ENCODE peak calls at places on chromosomes 11 and 22, in four cellular contexts. E is GM12878, I is mucosa of descending colon, B is AG09309. L is an unnamed sample.

GRCh38 chr11:46900091-46900746 is 18.1 kb downstream of the LRP4 start:
- DNase-seq in I (no peak), B (no peak), E (no peak), L (no peak)

GRCh38 chr11:64208796-64209562 is 2.5 kb downstream of the FERMT3 start:
- DNase-seq in I (no peak), B (no peak), E (no peak), L (no peak)

GRCh38 chr11:26946209-26946828 is 47.6 kb upstream of the FIBIN start:
- DNase-seq in B (no peak), I (no peak), E (no peak), L (no peak)

GRCh38 chr22:48579035-48579914 is 1248.4 kb downstream of the BRD1 start:
- DNase-seq in I (peak; percentile 31), E (no peak), B (no peak), L (no peak)

GRCh38 chr22:31496007-31496734 is at the start of gene SFI1:
- DNase-seq in I (peak; percentile 96), B (peak; percentile 41), E (peak; percentile 92), L (peak; percentile 91)

GRCh38 chr11:69511358-69512015 is 30.0 kb downstream of the LINC01488 start:
- DNase-seq in I (no peak), E (no peak), B (no peak), L (no peak)

GRCh38 chr11:130865091-130865771 is 51.0 kb downstream of the SNX19 start:
- DNase-seq in B (no peak), I (no peak), E (no peak), L (no peak)

GRCh38 chr22:44951510-44951816 is 58.3 kb downstream of the PHF21B start:
- DNase-seq in B (no peak), E (no peak), I (no peak), L (no peak)

GRCh38 chr11:12085371-12086251 is 24.8 kb upstream of the MICAL2 start:
- DNase-seq in E (no peak), I (no peak), B (no peak), L (no peak)

GRCh38 chr22:24867327-24868022 is 61.5 kb downstream of the SGSM1 start:
- DNase-seq in B (no peak), I (no peak), E (no peak), L (no peak)

GRCh38 chr22:38080847-38081635 is 2.9 kb downstream of the SLC16A8 start:
- DNase-seq in I (no peak), B (no peak), E (no peak), L (no peak)

GRCh38 chr11:95337175-95337957 is 106.4 kb upstream of the SESN3 start:
- DNase-seq in I (peak; percentile 61), B (peak; percentile 5), E (peak; percentile 36), L (peak; percentile 64)

GRCh38 chr11:110850846-110851245 is 138.6 kb upstream of the ARHGAP20 start:
- DNase-seq in E (no peak), B (no peak), I (no peak), L (no peak)

GRCh38 chr11:7597620-7598019 is 75.7 kb downstream of the CYB5R2 start:
- DNase-seq in B (no peak), E (no peak), I (peak; percentile 78), L (no peak)

GRCh38 chr22:37639070-37639760 is at the start of gene SH3BP1:
- DNase-seq in I (peak; percentile 88), B (no peak), E (no peak), L (no peak)

GRCh38 chr11:99069831-99070444 is 49.2 kb downstream of the CNTN5 start:
- DNase-seq in E (peak; percentile 4), I (no peak), B (no peak), L (peak; percentile 5)

GRCh38 chr11:63490551-63491239 is at the start of gene PLAAT5:
- DNase-seq in I (no peak), B (no peak), E (no peak), L (no peak)

GRCh38 chr11:33475999-33476398 is 218.8 kb downstream of the HIPK3 start:
- DNase-seq in E (no peak), I (no peak), B (no peak), L (no peak)

GRCh38 chr11:35539781-35540281 is 14.4 kb upstream of the PAMR1 start:
- DNase-seq in I (no peak), E (no peak), B (peak; percentile 87), L (no peak)

GRCh38 chr11:58179648-58180047 is 9.2 kb upstream of the OR9Q2 start:
- DNase-seq in E (no peak), I (peak; percentile 48), B (no peak), L (no peak)

GRCh38 chr11:35747638-35748037 is 85.1 kb downstream of the TRIM44 start:
- DNase-seq in E (no peak), I (no peak), B (no peak), L (no peak)

GRCh38 chr11:62400760-62401159 is 18.1 kb upstream of the SCGB1A1 start:
- DNase-seq in I (peak; percentile 84), B (peak; percentile 46), E (no peak), L (no peak)

GRCh38 chr11:68120212-68121066 is 749 bp downstream of the CHKA start:
- DNase-seq in E (peak; percentile 32), I (peak; percentile 81), B (no peak), L (peak; percentile 54)

GRCh38 chr11:4041731-4042391 is 52.7 kb upstream of the RRM1 start:
- DNase-seq in E (no peak), I (no peak), B (no peak), L (no peak)

GRCh38 chr11:100823360-100823759 is 136.3 kb downstream of the ARHGAP42 start:
- DNase-seq in B (peak; percentile 56), I (no peak), E (no peak), L (no peak)

GRCh38 chr22:17477401-17477833 is 85.9 kb upstream of the SLC25A18 start:
- DNase-seq in I (no peak), B (no peak), E (no peak), L (no peak)

GRCh38 chr11:113992459-113993105 is 17.7 kb downstream of the HTR3A start:
- DNase-seq in I (no peak), E (no peak), B (no peak), L (no peak)

GRCh38 chr11:35553021-35553420 is 27.6 kb upstream of the PAMR1 start:
- DNase-seq in E (no peak), B (no peak), I (no peak), L (no peak)

GRCh38 chr22:21626735-21627469 is 2.9 kb downstream of the YDJC start:
- DNase-seq in B (no peak), I (no peak), E (no peak), L (no peak)

GRCh38 chr11:74636633-74637184 is 44.3 kb downstream of the POLD3 start:
- DNase-seq in I (no peak), E (no peak), B (peak; percentile 75), L (no peak)

GRCh38 chr22:19239464-19239863 is 52.1 kb downstream of the CLTCL1 start:
- DNase-seq in B (no peak), I (no peak), E (no peak), L (no peak)

GRCh38 chr11:34185926-34186841 is 80.8 kb downstream of the NAT10 start:
- DNase-seq in B (no peak), I (no peak), E (no peak), L (no peak)

GRCh38 chr22:46457502-46458488 is 79.6 kb downstream of the CELSR1 start:
- DNase-seq in E (no peak), B (no peak), I (no peak), L (no peak)

GRCh38 chr11:106231591-106231990 is 154.1 kb downstream of the AASDHPPT start:
- DNase-seq in B (peak; percentile 14), I (no peak), E (no peak), L (no peak)

GRCh38 chr11:93622043-93622442 is 39.4 kb upstream of the CEP295 start:
- DNase-seq in I (no peak), B (no peak), E (no peak), L (no peak)
- TF ChIP-seq CTCF in I (no peak), B (peak; percentile 26), E (peak; percentile 23), L (peak; percentile 32)

GRCh38 chr22:49850021-49850911 is 3.4 kb upstream of the ZBED4 start:
- DNase-seq in E (no peak), I (no peak), B (no peak), L (no peak)

GRCh38 chr22:49848690-49849160 is 4.9 kb upstream of the ZBED4 start:
- DNase-seq in B (no peak), E (no peak), I (no peak), L (no peak)

GRCh38 chr22:49847751-49848689 is 5.6 kb upstream of the ZBED4 start:
- DNase-seq in E (no peak), B (no peak), I (no peak), L (no peak)

GRCh38 chr22:49850959-49851815 is 2.5 kb upstream of the ZBED4 start:
- DNase-seq in E (no peak), I (no peak), B (no peak), L (no peak)

DNA sequence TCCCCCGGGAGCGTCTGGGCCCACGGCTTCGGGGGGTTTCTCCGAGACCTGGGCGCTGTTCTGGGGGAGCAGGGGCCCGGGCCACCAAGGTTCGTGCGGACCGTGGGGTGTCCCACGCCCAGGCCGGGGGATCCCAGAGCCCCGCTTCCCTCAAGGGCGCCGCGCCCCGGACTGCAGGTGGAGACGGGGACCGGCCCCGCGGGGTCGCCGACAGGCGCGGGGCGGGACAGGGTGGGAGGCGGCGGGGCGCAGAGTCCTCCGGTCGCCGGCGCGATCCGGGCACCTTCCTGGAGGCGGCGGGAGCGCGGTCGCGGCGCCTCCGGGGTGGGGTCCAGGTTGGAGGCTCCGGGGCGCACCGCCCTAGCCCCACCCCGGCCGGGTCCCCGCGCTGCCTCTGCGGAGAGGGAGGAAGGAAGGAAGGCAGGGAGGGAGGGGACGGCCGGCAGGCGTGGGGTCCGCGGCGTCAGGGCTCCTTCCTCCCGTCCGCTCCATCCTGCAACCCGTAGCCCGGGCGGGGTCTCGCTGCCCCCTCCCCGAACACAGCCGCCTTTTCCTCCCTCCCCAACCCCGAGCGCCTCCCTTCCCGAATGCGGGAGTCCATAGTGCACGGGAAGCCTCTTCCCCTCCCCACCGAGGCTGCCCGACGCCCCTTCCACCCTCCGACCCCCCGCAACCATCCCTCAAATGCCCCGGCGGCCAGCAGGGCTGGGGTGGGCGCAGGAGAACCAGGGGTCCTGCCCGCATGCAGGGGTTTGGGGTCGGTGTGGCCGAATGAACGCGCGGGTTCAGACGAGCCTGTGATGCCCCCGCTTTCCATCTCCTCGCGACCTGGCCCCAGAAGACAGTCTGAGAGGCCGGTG is 4.3 kb upstream of the ZBED4 start:
- DNase-seq in B (no peak), E (no peak), I (no peak), L (no peak)
- H3K4me3 ChIP-seq in B (peak overlapping the region; percentile 8), E (no peak overlapping the region), I (no peak overlapping the region), L (no peak overlapping the region)

DNA sequence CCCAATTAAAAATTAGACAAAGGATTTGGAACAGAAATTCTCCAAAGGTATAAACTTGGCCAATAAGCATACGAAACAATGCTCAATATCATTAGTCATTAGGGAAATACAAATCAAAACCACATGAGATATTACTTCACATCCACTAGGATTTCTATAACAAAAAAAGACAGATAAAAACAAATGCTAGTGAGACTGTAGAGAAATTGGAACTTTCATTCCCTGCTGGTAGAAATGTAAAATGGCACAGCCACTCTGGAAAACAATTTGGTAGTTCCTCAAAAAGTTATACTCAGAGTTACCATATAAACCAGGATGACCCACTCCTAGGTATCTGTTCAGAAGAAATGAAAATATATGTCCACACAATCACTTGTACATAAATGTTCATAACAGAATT is 71.6 kb downstream of the RPL27A start:
- DNase-seq in B (no peak), I (no peak), E (no peak), L (no peak)
- TF ChIP-seq CTCF in B (peak; percentile 42), I (no peak), E (no peak), L (no peak)

DNA sequence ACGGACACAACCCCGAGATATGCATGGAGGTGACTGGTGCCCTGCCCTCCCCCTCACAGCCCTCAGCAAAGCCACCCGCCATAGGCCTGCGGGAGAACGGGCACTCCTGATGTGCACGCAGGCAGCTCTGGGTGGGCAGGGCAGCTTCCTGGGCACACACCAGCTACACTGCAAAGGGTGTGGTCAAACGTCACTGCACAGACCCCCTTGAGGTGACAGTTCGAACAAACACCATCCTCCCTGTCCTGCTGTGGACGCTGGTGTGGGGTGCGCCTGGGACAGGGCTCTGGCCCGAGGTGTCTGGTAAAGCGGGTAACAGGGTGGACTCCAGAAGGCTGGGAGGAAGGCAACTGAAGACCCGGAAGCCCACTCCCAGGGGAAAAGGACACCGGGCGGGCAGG is 21.9 kb upstream of the MOB2 start:
- DNase-seq in E (no peak), I (peak; percentile 43), B (no peak), L (no peak)
- H3K4me3 ChIP-seq in E (no peak overlapping the region), I (no peak overlapping the region), B (no peak overlapping the region), L (no peak overlapping the region)